ENCODE peak calls at places on chromosomes 1 and 21, in ten cellular contexts. J is Peyer's patch, H is type B pancreatic cell, Q is fibroblast of pulmonary artery, O is esophagus muscularis mucosa, A is right atrium auricular region, S is left ventricle myocardium inferior, C is bronchial epithelial cell, X is cardiac fibroblast, W is uterus. V is an unnamed sample.
A peak's percentile ranks its signal among the peaks of the same experiment; 100 is the strongest.

GRCh38 chr1:95509989-95510388 is 276.0 kb downstream of the RWDD3 start:
- DNase-seq in Q (no peak), S (no peak), H (no peak), O (no peak), J (no peak), X (no peak), W (no peak), A (no peak), C (no peak), V (no peak)

GRCh38 chr1:4801192-4801924 is 146.9 kb downstream of the AJAP1 start:
- DNase-seq in Q (no peak), S (peak; percentile 85), H (no peak), A (no peak), J (peak; percentile 56), X (peak; percentile 6), W (peak; percentile 63), C (no peak), O (no peak), V (no peak)

GRCh38 chr1:109649380-109649987 is 6.4 kb upstream of the GSTM4 start:
- DNase-seq in O (peak; percentile 39), Q (peak; percentile 69), C (no peak), W (no peak), X (peak; percentile 72), A (peak; percentile 26), J (no peak), S (no peak), H (no peak), V (no peak)

GRCh38 chr1:202200669-202201068 is 7.1 kb downstream of the LGR6 start:
- DNase-seq in A (no peak), C (no peak), O (no peak), J (no peak), Q (no peak), H (no peak), S (peak; percentile 60), W (no peak), X (no peak), V (no peak)

GRCh38 chr1:45335732-45336365 is 4.1 kb upstream of the TOE1 start:
- DNase-seq in H (no peak), C (peak; percentile 41), W (no peak), J (no peak), S (no peak), A (no peak), Q (no peak), O (no peak), X (no peak), V (no peak)

GRCh38 chr1:38908821-38909220 is 27.4 kb upstream of the GJA9 start:
- DNase-seq in Q (no peak), O (no peak), S (no peak), W (no peak), A (no peak), J (no peak), X (no peak), C (no peak), H (no peak), V (no peak)

GRCh38 chr1:159091547-159092397 is 15.2 kb upstream of the AIM2 start:
- DNase-seq in H (no peak), O (no peak), Q (peak; percentile 87), C (peak; percentile 92), J (no peak), X (peak; percentile 68), W (no peak), S (no peak), A (no peak), V (peak; percentile 18)

GRCh38 chr1:217542136-217542777 is 88.6 kb downstream of the GPATCH2 start:
- DNase-seq in Q (peak; percentile 26), C (no peak), A (no peak), H (no peak), J (no peak), X (peak; percentile 78), O (no peak), S (peak; percentile 23), W (no peak), V (no peak)

GRCh38 chr1:177448652-177449351 is 278.0 kb downstream of the BRINP2 start:
- DNase-seq in W (peak; percentile 45), C (peak; percentile 58), X (no peak), O (no peak), S (no peak), Q (peak; percentile 6), H (no peak), A (no peak), J (no peak), V (no peak)

GRCh38 chr21:36024782-36025181 is 35.5 kb downstream of the SETD4 start:
- DNase-seq in X (no peak), H (no peak), A (no peak), Q (no peak), C (no peak), O (no peak), S (no peak), J (no peak), W (no peak), V (no peak)

GRCh38 chr1:115678141-115678540 is 36.4 kb downstream of the VANGL1 start:
- DNase-seq in J (no peak), C (no peak), O (no peak), S (no peak), Q (no peak), A (no peak), H (no peak), W (no peak), X (no peak), V (no peak)

DNA sequence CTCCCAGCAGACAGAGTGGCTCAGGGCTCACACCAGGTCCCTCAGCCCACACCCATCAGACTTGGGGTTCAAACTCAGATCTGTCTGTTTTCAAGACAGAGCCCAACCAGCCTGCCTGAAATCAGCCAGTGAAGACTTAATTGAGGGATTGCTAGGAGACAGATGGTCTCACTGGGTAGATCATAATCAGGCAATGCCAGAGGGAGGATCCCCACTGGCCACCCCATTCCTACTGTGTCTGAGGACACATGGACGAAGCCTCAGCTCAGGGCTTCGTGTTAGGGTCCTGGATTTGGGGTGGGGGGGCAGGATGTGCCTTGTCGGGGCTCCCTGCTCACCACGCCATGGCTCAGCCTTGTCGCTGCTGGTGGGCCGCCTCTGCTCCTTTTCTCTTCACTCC is 21.1 kb downstream of the RNF187 start:
- DNase-seq in W (no peak), S (no peak), O (no peak), H (no peak), J (no peak), Q (no peak), X (no peak), A (peak; percentile 46), C (no peak), V (no peak)
- TF ChIP-seq CTCF in W (no peak), S (no peak), O (no peak), H (no peak), J (no peak), Q (no peak), X (no peak), A (no peak), C (no peak), V (no peak)

GRCh38 chr1:165892935-165893334 is 65.5 kb downstream of the UCK2 start:
- DNase-seq in X (no peak), O (no peak), C (no peak), S (no peak), H (no peak), J (no peak), W (no peak), Q (no peak), A (no peak), V (no peak)

GRCh38 chr1:165896277-165896676 is 68.9 kb downstream of the UCK2 start:
- DNase-seq in W (no peak), H (no peak), O (no peak), J (no peak), S (no peak), X (peak; percentile 89), Q (peak; percentile 89), A (no peak), C (peak; percentile 83), V (peak; percentile 77)

GRCh38 chr1:165895451-165895871 is 68.0 kb downstream of the UCK2 start:
- DNase-seq in C (peak; percentile 19), H (no peak), A (no peak), W (no peak), J (no peak), S (no peak), O (no peak), X (peak; percentile 56), Q (peak; percentile 43), V (no peak)

GRCh38 chr1:165893507-165893906 is 66.1 kb downstream of the UCK2 start:
- DNase-seq in C (peak; percentile 26), W (no peak), H (no peak), S (no peak), J (no peak), Q (no peak), O (no peak), A (no peak), X (no peak), V (no peak)

DNA sequence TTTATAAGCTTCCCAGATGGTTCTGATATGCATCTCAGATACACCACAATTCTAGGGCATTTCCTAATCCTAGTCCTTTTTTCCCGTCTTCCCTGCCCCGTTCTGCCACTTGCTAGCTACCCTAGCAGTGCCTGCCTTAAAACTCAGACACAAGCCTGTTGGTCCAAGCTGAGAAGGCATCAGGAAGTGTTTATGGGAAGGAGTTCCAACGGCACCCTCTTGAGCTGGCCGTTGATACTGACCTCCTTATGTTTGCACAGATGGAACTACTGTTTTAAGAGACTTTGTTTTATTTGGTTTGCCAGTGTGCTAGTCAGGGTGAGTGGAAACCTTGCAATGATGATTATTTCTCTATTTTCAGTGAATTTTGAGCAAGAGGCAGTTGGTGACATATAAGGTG is 67.2 kb downstream of the UCK2 start:
- DNase-seq in J (no peak), O (no peak), S (no peak), C (no peak), W (no peak), X (no peak), Q (no peak), H (no peak), A (no peak), V (no peak)
- TF ChIP-seq CTCF in J (no peak), O (no peak), S (no peak), C (no peak), W (no peak), X (no peak), Q (no peak), H (no peak), A (no peak), V (no peak)

GRCh38 chr21:44927587-44928461 is 7.1 kb upstream of the ITGB2 start:
- DNase-seq in W (no peak), C (peak; percentile 73), X (peak; percentile 56), H (no peak), O (no peak), S (peak; percentile 46), Q (peak; percentile 49), A (no peak), J (no peak), V (no peak)
- TF ChIP-seq CTCF in W (no peak), C (peak; percentile 23), X (peak; percentile 28), H (no peak), O (no peak), S (no peak), Q (no peak), A (no peak), J (no peak), V (peak; percentile 13)

DNA sequence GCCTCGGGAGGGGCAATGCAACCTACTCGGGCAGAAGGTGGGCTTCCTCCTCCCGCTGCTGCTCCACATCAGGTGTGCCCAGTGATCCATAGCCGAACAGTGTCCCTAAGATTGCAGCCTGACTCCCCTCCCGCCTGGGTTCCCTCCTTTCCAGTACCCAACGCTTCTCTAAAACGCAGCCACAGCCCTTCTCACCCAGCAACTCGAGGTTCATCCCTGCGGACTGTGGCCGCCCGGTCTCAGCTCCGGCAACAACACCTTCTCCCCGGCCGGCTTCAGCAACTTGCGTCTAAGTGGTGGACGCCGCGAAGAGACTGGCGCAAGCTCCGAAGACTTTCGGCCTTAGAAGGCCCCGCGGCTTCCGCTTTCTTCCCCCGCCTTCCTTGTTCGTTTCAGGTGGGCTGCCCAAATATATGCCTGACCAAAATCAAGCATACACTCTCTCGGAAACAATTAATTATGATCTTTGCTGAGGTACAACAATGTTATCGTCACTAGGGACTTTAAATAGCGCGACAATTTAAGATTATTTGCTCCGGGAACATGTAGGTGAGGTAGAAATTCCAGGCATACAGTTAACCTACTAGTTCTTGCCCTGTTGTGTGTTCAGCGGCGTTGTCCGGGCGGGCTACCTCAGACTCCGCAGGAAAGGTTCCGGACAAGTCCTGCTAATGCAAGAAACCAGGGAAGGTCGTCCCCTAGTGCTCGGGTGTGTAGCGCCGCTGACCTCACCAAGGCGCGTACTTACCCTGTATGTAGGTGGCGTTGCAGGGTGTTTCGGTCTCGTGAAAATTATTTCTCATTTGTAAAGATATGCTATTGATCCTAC is at the start of gene RBBP5:
- DNase-seq in X (peak; percentile 99), Q (peak; percentile 99), O (peak; percentile 98), H (peak; percentile 94), W (peak; percentile 96), C (peak; percentile 93), S (peak; percentile 95), J (peak; percentile 92), A (peak; percentile 97), V (peak; percentile 98)
- TF ChIP-seq CTCF in X (peak; percentile 80), Q (peak; percentile 82), O (peak; percentile 69), H (peak; percentile 74), W (peak; percentile 73), C (peak; percentile 80), S (peak; percentile 73), J (peak; percentile 72), A (peak; percentile 79), V (peak; percentile 91)